ENCODE peak calls at places on chromosome 15, in ten cellular contexts. One of them, this sample, is unnamed.

GRCh38 chr15:52788099-52788986 is 1.8 kb downstream of the ONECUT1 start:
- DNase-seq in activated CD8-positive, alpha-beta memory T cell treated with anti-CD3 and anti-CD28 coated beads for 48 hours: no peak
- DNase-seq in heart left ventricle: no peak
- DNase-seq in foreskin fibroblast: no peak
- DNase-seq in coronary artery: no peak
- DNase-seq in DMS53: peak; percentile 78
- DNase-seq in stimulated activated CD4-positive, alpha-beta T cell treated with anti-CD3 and anti-CD28 coated beads, Interleukin-1b, Interleukin-23, amount 100 ng/mL, for 48 hours: no peak
- DNase-seq in fibroblast of pulmonary artery: no peak
- DNase-seq in AG04450: no peak
- DNase-seq in effector CD4-positive, alpha-beta T cell: no peak
- DNase-seq in this sample: no peak

GRCh38 chr15:63236272-63236671 is 41.1 kb upstream of the APH1B start:
- DNase-seq in effector CD4-positive, alpha-beta T cell: no peak
- DNase-seq in DMS53: no peak
- DNase-seq in coronary artery: no peak
- DNase-seq in stimulated activated CD4-positive, alpha-beta T cell treated with anti-CD3 and anti-CD28 coated beads, Interleukin-1b, Interleukin-23, amount 100 ng/mL, for 48 hours: no peak
- DNase-seq in AG04450: peak; percentile 49
- DNase-seq in activated CD8-positive, alpha-beta memory T cell treated with anti-CD3 and anti-CD28 coated beads for 48 hours: no peak
- DNase-seq in heart left ventricle: no peak
- DNase-seq in fibroblast of pulmonary artery: peak; percentile 68
- DNase-seq in foreskin fibroblast: no peak
- DNase-seq in this sample: no peak

GRCh38 chr15:97502038-97502437 is 458.5 kb upstream of the ARRDC4 start:
- DNase-seq in coronary artery: no peak
- DNase-seq in fibroblast of pulmonary artery: peak; percentile 66
- DNase-seq in DMS53: no peak
- DNase-seq in stimulated activated CD4-positive, alpha-beta T cell treated with anti-CD3 and anti-CD28 coated beads, Interleukin-1b, Interleukin-23, amount 100 ng/mL, for 48 hours: no peak
- DNase-seq in heart left ventricle: no peak
- DNase-seq in foreskin fibroblast: no peak
- DNase-seq in AG04450: no peak
- DNase-seq in effector CD4-positive, alpha-beta T cell: no peak
- DNase-seq in activated CD8-positive, alpha-beta memory T cell treated with anti-CD3 and anti-CD28 coated beads for 48 hours: no peak
- DNase-seq in this sample: no peak

GRCh38 chr15:93202405-93202804 is 113.4 kb upstream of the RGMA start:
- DNase-seq in foreskin fibroblast: no peak
- DNase-seq in coronary artery: no peak
- DNase-seq in stimulated activated CD4-positive, alpha-beta T cell treated with anti-CD3 and anti-CD28 coated beads, Interleukin-1b, Interleukin-23, amount 100 ng/mL, for 48 hours: no peak
- DNase-seq in effector CD4-positive, alpha-beta T cell: no peak
- DNase-seq in heart left ventricle: no peak
- DNase-seq in fibroblast of pulmonary artery: no peak
- DNase-seq in activated CD8-positive, alpha-beta memory T cell treated with anti-CD3 and anti-CD28 coated beads for 48 hours: no peak
- DNase-seq in DMS53: no peak
- DNase-seq in AG04450: no peak
- DNase-seq in this sample: no peak

GRCh38 chr15:39581501-39582285 is 814 bp downstream of the THBS1 start:
- DNase-seq in fibroblast of pulmonary artery: peak; percentile 71
- DNase-seq in AG04450: no peak
- DNase-seq in foreskin fibroblast: peak; percentile 58
- DNase-seq in coronary artery: peak; percentile 88
- DNase-seq in heart left ventricle: peak; percentile 56
- DNase-seq in activated CD8-positive, alpha-beta memory T cell treated with anti-CD3 and anti-CD28 coated beads for 48 hours: no peak
- DNase-seq in stimulated activated CD4-positive, alpha-beta T cell treated with anti-CD3 and anti-CD28 coated beads, Interleukin-1b, Interleukin-23, amount 100 ng/mL, for 48 hours: no peak
- DNase-seq in effector CD4-positive, alpha-beta T cell: no peak
- DNase-seq in DMS53: peak; percentile 86
- DNase-seq in this sample: no peak

GRCh38 chr15:42319206-42319605 is 40.1 kb upstream of the CAPN3 start:
- DNase-seq in coronary artery: no peak
- DNase-seq in activated CD8-positive, alpha-beta memory T cell treated with anti-CD3 and anti-CD28 coated beads for 48 hours: no peak
- DNase-seq in foreskin fibroblast: no peak
- DNase-seq in AG04450: no peak
- DNase-seq in DMS53: no peak
- DNase-seq in effector CD4-positive, alpha-beta T cell: no peak
- DNase-seq in stimulated activated CD4-positive, alpha-beta T cell treated with anti-CD3 and anti-CD28 coated beads, Interleukin-1b, Interleukin-23, amount 100 ng/mL, for 48 hours: no peak
- DNase-seq in heart left ventricle: no peak
- DNase-seq in fibroblast of pulmonary artery: no peak
- DNase-seq in this sample: no peak

GRCh38 chr15:42070276-42070965 is 23.9 kb downstream of the PLA2G4D start:
- DNase-seq in AG04450: no peak
- DNase-seq in heart left ventricle: no peak
- DNase-seq in activated CD8-positive, alpha-beta memory T cell treated with anti-CD3 and anti-CD28 coated beads for 48 hours: no peak
- DNase-seq in DMS53: no peak
- DNase-seq in foreskin fibroblast: no peak
- DNase-seq in coronary artery: peak; percentile 47
- DNase-seq in fibroblast of pulmonary artery: no peak
- DNase-seq in effector CD4-positive, alpha-beta T cell: no peak
- DNase-seq in stimulated activated CD4-positive, alpha-beta T cell treated with anti-CD3 and anti-CD28 coated beads, Interleukin-1b, Interleukin-23, amount 100 ng/mL, for 48 hours: no peak
- DNase-seq in this sample: no peak

GRCh38 chr15:64334530-64334929 is 21.4 kb downstream of the CSNK1G1 start:
- DNase-seq in fibroblast of pulmonary artery: no peak
- DNase-seq in activated CD8-positive, alpha-beta memory T cell treated with anti-CD3 and anti-CD28 coated beads for 48 hours: no peak
- DNase-seq in AG04450: no peak
- DNase-seq in coronary artery: no peak
- DNase-seq in heart left ventricle: no peak
- DNase-seq in DMS53: peak; percentile 91
- DNase-seq in effector CD4-positive, alpha-beta T cell: peak; percentile 11
- DNase-seq in foreskin fibroblast: no peak
- DNase-seq in stimulated activated CD4-positive, alpha-beta T cell treated with anti-CD3 and anti-CD28 coated beads, Interleukin-1b, Interleukin-23, amount 100 ng/mL, for 48 hours: peak; percentile 24
- DNase-seq in this sample: no peak

GRCh38 chr15:25137013-25137412 is 182.2 kb downstream of the SNRPN start:
- DNase-seq in foreskin fibroblast: no peak
- DNase-seq in DMS53: no peak
- DNase-seq in AG04450: no peak
- DNase-seq in heart left ventricle: no peak
- DNase-seq in fibroblast of pulmonary artery: no peak
- DNase-seq in activated CD8-positive, alpha-beta memory T cell treated with anti-CD3 and anti-CD28 coated beads for 48 hours: no peak
- DNase-seq in coronary artery: no peak
- DNase-seq in effector CD4-positive, alpha-beta T cell: no peak
- DNase-seq in stimulated activated CD4-positive, alpha-beta T cell treated with anti-CD3 and anti-CD28 coated beads, Interleukin-1b, Interleukin-23, amount 100 ng/mL, for 48 hours: no peak
- DNase-seq in this sample: no peak

GRCh38 chr15:69092159-69092558 is 68.3 kb upstream of the GLCE start:
- DNase-seq in DMS53: peak; percentile 17
- DNase-seq in coronary artery: no peak
- DNase-seq in heart left ventricle: no peak
- DNase-seq in stimulated activated CD4-positive, alpha-beta T cell treated with anti-CD3 and anti-CD28 coated beads, Interleukin-1b, Interleukin-23, amount 100 ng/mL, for 48 hours: no peak
- DNase-seq in activated CD8-positive, alpha-beta memory T cell treated with anti-CD3 and anti-CD28 coated beads for 48 hours: no peak
- DNase-seq in fibroblast of pulmonary artery: peak; percentile 80
- DNase-seq in effector CD4-positive, alpha-beta T cell: no peak
- DNase-seq in foreskin fibroblast: peak; percentile 37
- DNase-seq in AG04450: no peak
- DNase-seq in this sample: no peak

GRCh38 chr15:83692820-83693581 is 39.1 kb downstream of the ADAMTSL3 start:
- DNase-seq in effector CD4-positive, alpha-beta T cell: no peak
- DNase-seq in foreskin fibroblast: no peak
- DNase-seq in fibroblast of pulmonary artery: no peak
- DNase-seq in coronary artery: no peak
- DNase-seq in stimulated activated CD4-positive, alpha-beta T cell treated with anti-CD3 and anti-CD28 coated beads, Interleukin-1b, Interleukin-23, amount 100 ng/mL, for 48 hours: no peak
- DNase-seq in AG04450: no peak
- DNase-seq in activated CD8-positive, alpha-beta memory T cell treated with anti-CD3 and anti-CD28 coated beads for 48 hours: no peak
- DNase-seq in DMS53: no peak
- DNase-seq in heart left ventricle: no peak
- DNase-seq in this sample: no peak

GRCh38 chr15:63487076-63487757 is 17.2 kb upstream of the USP3 start:
- DNase-seq in fibroblast of pulmonary artery: peak; percentile 81
- DNase-seq in effector CD4-positive, alpha-beta T cell: peak; percentile 81
- DNase-seq in coronary artery: peak; percentile 90
- DNase-seq in DMS53: peak; percentile 85
- DNase-seq in activated CD8-positive, alpha-beta memory T cell treated with anti-CD3 and anti-CD28 coated beads for 48 hours: peak; percentile 75
- DNase-seq in foreskin fibroblast: no peak
- DNase-seq in stimulated activated CD4-positive, alpha-beta T cell treated with anti-CD3 and anti-CD28 coated beads, Interleukin-1b, Interleukin-23, amount 100 ng/mL, for 48 hours: peak; percentile 89
- DNase-seq in heart left ventricle: peak; percentile 86
- DNase-seq in AG04450: no peak
- DNase-seq in this sample: peak; percentile 91

GRCh38 chr15:44501768-44502366 is 35.1 kb upstream of the EIF3J start:
- DNase-seq in AG04450: peak; percentile 24
- DNase-seq in foreskin fibroblast: peak; percentile 20
- DNase-seq in fibroblast of pulmonary artery: peak; percentile 67
- DNase-seq in DMS53: peak; percentile 37
- DNase-seq in heart left ventricle: no peak
- DNase-seq in coronary artery: no peak
- DNase-seq in activated CD8-positive, alpha-beta memory T cell treated with anti-CD3 and anti-CD28 coated beads for 48 hours: no peak
- DNase-seq in stimulated activated CD4-positive, alpha-beta T cell treated with anti-CD3 and anti-CD28 coated beads, Interleukin-1b, Interleukin-23, amount 100 ng/mL, for 48 hours: no peak
- DNase-seq in effector CD4-positive, alpha-beta T cell: no peak
- DNase-seq in this sample: peak; percentile 53

GRCh38 chr15:81105521-81105920 is 28.5 kb upstream of the CFAP161 start:
- DNase-seq in AG04450: no peak
- DNase-seq in stimulated activated CD4-positive, alpha-beta T cell treated with anti-CD3 and anti-CD28 coated beads, Interleukin-1b, Interleukin-23, amount 100 ng/mL, for 48 hours: no peak
- DNase-seq in fibroblast of pulmonary artery: no peak
- DNase-seq in coronary artery: no peak
- DNase-seq in effector CD4-positive, alpha-beta T cell: no peak
- DNase-seq in activated CD8-positive, alpha-beta memory T cell treated with anti-CD3 and anti-CD28 coated beads for 48 hours: no peak
- DNase-seq in DMS53: no peak
- DNase-seq in foreskin fibroblast: no peak
- DNase-seq in heart left ventricle: no peak
- DNase-seq in this sample: peak; percentile 25